ENCODE peak calls at places on chromosomes 6 and 20, in five cellular contexts. G is NCI-H1436 treated with DMSO at 0.1 percent for 48 hours, I is H9, Z is fibroblast of lung, C is adipocyte. R is an unnamed sample.
A peak's percentile ranks its signal among the peaks of the same experiment; 100 is the strongest.

GRCh38 chr6:169190144-169190584 is 63.5 kb downstream of the THBS2 start:
- DNase-seq in G (no peak), I (no peak), C (peak; percentile 98), Z (peak; percentile 94), R (peak; percentile 96)

GRCh38 chr6:167559675-167560479 is 235.0 kb downstream of the TTLL2 start:
- DNase-seq in C (no peak), Z (no peak), G (no peak), I (no peak), R (no peak)

GRCh38 chr20:2005831-2006426 is 12.1 kb upstream of the PDYN start:
- DNase-seq in C (peak; percentile 78), G (no peak), Z (peak; percentile 50), I (peak; percentile 78), R (peak; percentile 31)

GRCh38 chr6:4319992-4320683 is 184.8 kb upstream of the ECI2 start:
- DNase-seq in Z (peak; percentile 80), I (no peak), C (peak; percentile 68), G (no peak), R (no peak)

GRCh38 chr6:25872804-25873203 is 1.2 kb downstream of the SLC17A3 start:
- DNase-seq in Z (no peak), I (no peak), C (no peak), G (no peak), R (no peak)

GRCh38 chr20:47099749-47100515 is 205.3 kb downstream of the EYA2 start:
- DNase-seq in I (no peak), C (peak; percentile 57), G (no peak), Z (peak; percentile 68), R (no peak)

GRCh38 chr6:138454976-138455706 is 44.2 kb downstream of the NHSL1 start:
- DNase-seq in I (no peak), Z (no peak), G (no peak), C (no peak), R (no peak)

GRCh38 chr20:419556-420168 is 11.6 kb downstream of the RBCK1 start:
- DNase-seq in Z (no peak), I (no peak), C (no peak), G (peak; percentile 74), R (no peak)

GRCh38 chr6:131367206-131367873 is 205.7 kb upstream of the ARG1 start:
- DNase-seq in Z (no peak), C (no peak), G (no peak), I (no peak), R (no peak)

GRCh38 chr6:107740496-107741190 is 83.5 kb downstream of the SCML4 start:
- DNase-seq in Z (no peak), C (peak; percentile 38), I (no peak), G (no peak), R (no peak)

GRCh38 chr6:156662025-156662445 is 115.1 kb upstream of the ARID1B start:
- DNase-seq in I (peak; percentile 91), C (peak; percentile 33), G (no peak), Z (no peak), R (no peak)

GRCh38 chr6:36327226-36328009 is 9.3 kb downstream of the BNIP5 start:
- DNase-seq in Z (no peak), I (peak; percentile 41), G (no peak), C (no peak), R (no peak)

GRCh38 chr20:62815066-62815991 is 1.5 kb upstream of the COL9A3 start:
- DNase-seq in C (no peak), Z (no peak), I (peak; percentile 81), G (no peak), R (no peak)

GRCh38 chr6:104326173-104327001 is 533.3 kb downstream of the HACE1 start:
- DNase-seq in C (peak; percentile 51), I (no peak), Z (peak; percentile 9), G (no peak), R (no peak)

GRCh38 chr6:146876271-146877151 is 277.7 kb downstream of the ADGB start:
- DNase-seq in I (no peak), Z (no peak), G (no peak), C (no peak), R (no peak)

GRCh38 chr6:138765896-138766487 is 7.6 kb upstream of the CCDC28A start:
- DNase-seq in I (no peak), G (no peak), Z (peak; percentile 70), C (peak; percentile 79), R (no peak)

GRCh38 chr6:167094820-167095637 is 27.9 kb upstream of the CCR6 start:
- DNase-seq in G (no peak), C (no peak), I (no peak), Z (no peak), R (no peak)

GRCh38 chr6:6386010-6386409 is 65.5 kb upstream of the F13A1 start:
- DNase-seq in G (no peak), Z (no peak), I (no peak), C (no peak), R (no peak)

GRCh38 chr20:45792513-45793118 is 862 bp downstream of the DNTTIP1 start:
- DNase-seq in Z (no peak), C (no peak), I (no peak), G (no peak), R (no peak)

GRCh38 chr6:16533210-16533609 is 228.1 kb downstream of the ATXN1 start:
- DNase-seq in G (no peak), Z (peak; percentile 17), C (no peak), I (no peak), R (no peak)

GRCh38 chr6:142276256-142276655 is 25.6 kb upstream of the ADGRG6 start:
- DNase-seq in Z (no peak), I (no peak), G (no peak), C (no peak), R (no peak)

GRCh38 chr6:43771210-43771857 is 1.3 kb downstream of the VEGFA start:
- DNase-seq in G (no peak), Z (no peak), I (no peak), C (peak; percentile 74), R (no peak)

GRCh38 chr6:10412165-10412947 is 2.5 kb downstream of the TFAP2A start:
- DNase-seq in I (peak; percentile 86), Z (peak; percentile 44), G (no peak), C (peak; percentile 96), R (no peak)

GRCh38 chr6:88629838-88630462 is 333.5 kb downstream of the RNGTT start:
- DNase-seq in C (no peak), I (peak; percentile 67), G (no peak), Z (no peak), R (no peak)

GRCh38 chr6:26501482-26501986 is 1.4 kb downstream of the BTN1A1 start:
- DNase-seq in C (peak; percentile 36), Z (peak; percentile 14), I (peak; percentile 54), G (no peak), R (no peak)

GRCh38 chr6:152552616-152553209 is 84.4 kb downstream of the SYNE1 start:
- DNase-seq in Z (peak; percentile 71), C (peak; percentile 84), G (no peak), I (peak; percentile 74), R (no peak)

GRCh38 chr6:347232-347631 is 44.3 kb upstream of the IRF4 start:
- DNase-seq in G (no peak), I (no peak), Z (no peak), C (no peak), R (no peak)